ENCODE peak calls at places on chromosomes 11 and 22, in five cellular contexts. W is posterior cingulate gyrus, P is NCI-H1105 treated with DMSO at 0.1 percent for 48 hours, Q is left cardiac atrium, Z is heart right ventricle. O is an unnamed sample.

GRCh38 chr11:69348414-69349235 is 54.7 kb downstream of the MYEOV start:
- DNase-seq in W (no peak), P (no peak), Q (no peak), Z (no peak), O (no peak)

GRCh38 chr11:10902756-10903155 is 44.9 kb upstream of the ZBED5 start:
- DNase-seq in W (no peak), P (no peak), Q (no peak), Z (no peak), O (no peak)

GRCh38 chr11:129418039-129418438 is 42.4 kb downstream of the BARX2 start:
- DNase-seq in W (no peak), P (no peak), Q (no peak), Z (no peak), O (no peak)

GRCh38 chr11:47164321-47164720 is 12.4 kb downstream of the ARFGAP2 start:
- DNase-seq in W (no peak), P (no peak), Q (no peak), Z (no peak), O (no peak)

GRCh38 chr11:87460269-87460668 is 422.5 kb downstream of the TMEM135 start:
- DNase-seq in W (no peak), P (no peak), Q (no peak), Z (no peak), O (no peak)

GRCh38 chr11:2796508-2797180 is 88.9 kb downstream of the CDKN1C start:
- DNase-seq in W (peak; percentile 16), P (no peak), Q (peak; percentile 13), Z (no peak), O (peak; percentile 25)

GRCh38 chr11:13955971-13956421 is 6.5 kb upstream of the SPON1 start:
- DNase-seq in W (no peak), P (peak; percentile 68), Q (peak; percentile 47), Z (peak; percentile 65), O (peak; percentile 51)

GRCh38 chr22:21727768-21728167 is 7.8 kb downstream of the YPEL1 start:
- DNase-seq in W (no peak), P (no peak), Q (no peak), Z (no peak), O (no peak)

GRCh38 chr11:113457784-113458183 is 17.4 kb downstream of the DRD2 start:
- DNase-seq in W (no peak), P (peak; percentile 40), Q (no peak), Z (no peak), O (no peak)

GRCh38 chr22:49768511-49768910 is 59.2 kb downstream of the BRD1 start:
- DNase-seq in W (peak; percentile 16), P (no peak), Q (peak; percentile 14), Z (no peak), O (peak; percentile 37)

GRCh38 chr11:75554258-75555022 is 7.6 kb upstream of the SERPINH1 start:
- DNase-seq in W (peak; percentile 88), P (peak; percentile 33), Q (peak; percentile 95), Z (peak; percentile 94), O (peak; percentile 79)

GRCh38 chr11:2132874-2133480 is 6.2 kb downstream of the IGF2 start:
- DNase-seq in W (no peak), P (no peak), Q (no peak), Z (no peak), O (no peak)

GRCh38 chr22:42895087-42895486 is 38.0 kb upstream of the ARFGAP3 start:
- DNase-seq in W (no peak), P (no peak), Q (no peak), Z (no peak), O (no peak)

GRCh38 chr11:35418847-35419712 is at the start of gene SLC1A2:
- DNase-seq in W (peak; percentile 87), P (peak; percentile 54), Q (peak; percentile 37), Z (peak; percentile 18), O (peak; percentile 43)

GRCh38 chr11:45872513-45873356 is 12.7 kb upstream of the MAPK8IP1 start:
- DNase-seq in W (peak; percentile 51), P (peak; percentile 57), Q (peak; percentile 42), Z (no peak), O (no peak)

O was measured in lower lobe of right lung.